ENCODE peak calls at places on chromosomes 16 and 17, in seven cellular contexts. One of them, this sample, is unnamed.

GRCh38 chr17:45640141-45640850 is 143.8 kb upstream of the CRHR1 start:
- DNase-seq in AG10803: peak
- DNase-seq in COR-L47: no peak
- DNase-seq in H54: peak
- DNase-seq in germinal center: peak
- DNase-seq in activated CD4-positive, alpha-beta T cell treated with anti-CD3 and anti-CD28 coated beads, Interleukin-2, amount 10 ng/mL, durations not matched to agents 24 days and 14 days: peak
- DNase-seq in ELR: peak
- DNase-seq in this sample: peak

GRCh38 chr17:8152112-8152775 is at the start of gene PER1:
- DNase-seq in AG10803: peak
- DNase-seq in COR-L47: peak
- DNase-seq in H54: peak
- DNase-seq in germinal center: peak
- DNase-seq in activated CD4-positive, alpha-beta T cell treated with anti-CD3 and anti-CD28 coated beads, Interleukin-2, amount 10 ng/mL, durations not matched to agents 24 days and 14 days: peak
- DNase-seq in ELR: peak
- DNase-seq in this sample: peak

GRCh38 chr16:77657016-77657415 is 65.3 kb upstream of the NUDT7 start:
- DNase-seq in AG10803: peak
- DNase-seq in COR-L47: no peak
- DNase-seq in H54: no peak
- DNase-seq in germinal center: no peak
- DNase-seq in activated CD4-positive, alpha-beta T cell treated with anti-CD3 and anti-CD28 coated beads, Interleukin-2, amount 10 ng/mL, durations not matched to agents 24 days and 14 days: no peak
- DNase-seq in ELR: peak
- DNase-seq in this sample: no peak

GRCh38 chr17:57723427-57724037 is 21.6 kb downstream of the CCDC182 start:
- DNase-seq in AG10803: no peak
- DNase-seq in COR-L47: no peak
- DNase-seq in H54: no peak
- DNase-seq in germinal center: no peak
- DNase-seq in activated CD4-positive, alpha-beta T cell treated with anti-CD3 and anti-CD28 coated beads, Interleukin-2, amount 10 ng/mL, durations not matched to agents 24 days and 14 days: no peak
- DNase-seq in ELR: no peak
- DNase-seq in this sample: no peak

GRCh38 chr16:66474750-66475199 is 47.7 kb downstream of the BEAN1 start:
- DNase-seq in AG10803: no peak
- DNase-seq in COR-L47: peak
- DNase-seq in H54: peak
- DNase-seq in germinal center: peak
- DNase-seq in activated CD4-positive, alpha-beta T cell treated with anti-CD3 and anti-CD28 coated beads, Interleukin-2, amount 10 ng/mL, durations not matched to agents 24 days and 14 days: peak
- DNase-seq in ELR: no peak
- DNase-seq in this sample: peak

GRCh38 chr16:29848420-29849297 is 14.4 kb downstream of the CDIPT start:
- DNase-seq in AG10803: peak
- DNase-seq in COR-L47: peak
- DNase-seq in H54: peak
- DNase-seq in germinal center: peak
- DNase-seq in activated CD4-positive, alpha-beta T cell treated with anti-CD3 and anti-CD28 coated beads, Interleukin-2, amount 10 ng/mL, durations not matched to agents 24 days and 14 days: peak
- DNase-seq in ELR: peak
- DNase-seq in this sample: peak

GRCh38 chr17:13728751-13729150 is 127.0 kb upstream of the HS3ST3A1 start:
- DNase-seq in AG10803: peak
- DNase-seq in COR-L47: no peak
- DNase-seq in H54: no peak
- DNase-seq in germinal center: no peak
- DNase-seq in activated CD4-positive, alpha-beta T cell treated with anti-CD3 and anti-CD28 coated beads, Interleukin-2, amount 10 ng/mL, durations not matched to agents 24 days and 14 days: no peak
- DNase-seq in ELR: peak
- DNase-seq in this sample: no peak

GRCh38 chr17:2723997-2724782 is 12.6 kb upstream of the CLUH start:
- DNase-seq in AG10803: no peak
- DNase-seq in COR-L47: peak
- DNase-seq in H54: no peak
- DNase-seq in germinal center: no peak
- DNase-seq in activated CD4-positive, alpha-beta T cell treated with anti-CD3 and anti-CD28 coated beads, Interleukin-2, amount 10 ng/mL, durations not matched to agents 24 days and 14 days: no peak
- DNase-seq in ELR: no peak
- DNase-seq in this sample: no peak

GRCh38 chr17:68004201-68004600 is 7.9 kb upstream of the C17orf58 start:
- DNase-seq in AG10803: no peak
- DNase-seq in COR-L47: no peak
- DNase-seq in H54: no peak
- DNase-seq in germinal center: no peak
- DNase-seq in activated CD4-positive, alpha-beta T cell treated with anti-CD3 and anti-CD28 coated beads, Interleukin-2, amount 10 ng/mL, durations not matched to agents 24 days and 14 days: no peak
- DNase-seq in ELR: no peak
- DNase-seq in this sample: no peak

GRCh38 chr16:53090591-53091507 is 36.1 kb downstream of the CHD9 start:
- DNase-seq in AG10803: peak
- DNase-seq in COR-L47: no peak
- DNase-seq in H54: no peak
- DNase-seq in germinal center: peak
- DNase-seq in activated CD4-positive, alpha-beta T cell treated with anti-CD3 and anti-CD28 coated beads, Interleukin-2, amount 10 ng/mL, durations not matched to agents 24 days and 14 days: no peak
- DNase-seq in ELR: peak
- DNase-seq in this sample: no peak

GRCh38 chr16:4298761-4299522 is 16.9 kb upstream of the GLIS2 start:
- DNase-seq in AG10803: peak
- DNase-seq in COR-L47: no peak
- DNase-seq in H54: peak
- DNase-seq in germinal center: peak
- DNase-seq in activated CD4-positive, alpha-beta T cell treated with anti-CD3 and anti-CD28 coated beads, Interleukin-2, amount 10 ng/mL, durations not matched to agents 24 days and 14 days: no peak
- DNase-seq in ELR: peak
- DNase-seq in this sample: no peak

GRCh38 chr17:4972752-4973151 is 5.1 kb upstream of the SPAG7 start:
- DNase-seq in AG10803: no peak
- DNase-seq in COR-L47: no peak
- DNase-seq in H54: no peak
- DNase-seq in germinal center: no peak
- DNase-seq in activated CD4-positive, alpha-beta T cell treated with anti-CD3 and anti-CD28 coated beads, Interleukin-2, amount 10 ng/mL, durations not matched to agents 24 days and 14 days: no peak
- DNase-seq in ELR: no peak
- DNase-seq in this sample: no peak

GRCh38 chr17:38885728-38886642 is 16.1 kb downstream of the LASP1 start:
- DNase-seq in AG10803: no peak
- DNase-seq in COR-L47: no peak
- DNase-seq in H54: no peak
- DNase-seq in germinal center: no peak
- DNase-seq in activated CD4-positive, alpha-beta T cell treated with anti-CD3 and anti-CD28 coated beads, Interleukin-2, amount 10 ng/mL, durations not matched to agents 24 days and 14 days: no peak
- DNase-seq in ELR: no peak
- DNase-seq in this sample: no peak

GRCh38 chr17:13746379-13746778 is 144.7 kb upstream of the HS3ST3A1 start:
- DNase-seq in AG10803: no peak
- DNase-seq in COR-L47: no peak
- DNase-seq in H54: no peak
- DNase-seq in germinal center: no peak
- DNase-seq in activated CD4-positive, alpha-beta T cell treated with anti-CD3 and anti-CD28 coated beads, Interleukin-2, amount 10 ng/mL, durations not matched to agents 24 days and 14 days: no peak
- DNase-seq in ELR: no peak
- DNase-seq in this sample: no peak